ENCODE peak calls at places on chromosomes 1 and 21, in five cellular contexts. V is right lobe of liver, L is transverse colon, N is adrenal gland, P is heart left ventricle. U is an unnamed sample.

GRCh38 chr1:241837901-241838300 is 10.1 kb upstream of the EXO1 start:
- DNase-seq in V (no peak), L (no peak), N (no peak), P (no peak), U (no peak)

GRCh38 chr1:183711691-183712401 is 58.7 kb upstream of the APOBEC4 start:
- DNase-seq in V (no peak), L (no peak), N (no peak), P (peak; percentile 54), U (no peak)

GRCh38 chr1:205746757-205747412 is 3.1 kb downstream of the NUCKS1 start:
- DNase-seq in V (no peak), L (no peak), N (no peak), P (no peak), U (no peak)

GRCh38 chr1:176932114-176933104 is 232.1 kb downstream of the ASTN1 start:
- DNase-seq in V (no peak), L (no peak), N (no peak), P (peak; percentile 24), U (no peak)

GRCh38 chr1:226643167-226643566 is 94.6 kb downstream of the STUM start:
- DNase-seq in V (peak; percentile 55), L (no peak), N (peak; percentile 40), P (no peak), U (peak; percentile 88)

GRCh38 chr1:241817331-241817792 is 30.6 kb upstream of the EXO1 start:
- DNase-seq in V (no peak), L (no peak), N (no peak), P (no peak), U (no peak)

GRCh38 chr1:103146143-103146542 is 37.8 kb upstream of the COL11A1 start:
- DNase-seq in V (no peak), L (no peak), N (no peak), P (no peak), U (no peak)

GRCh38 chr1:159214149-159214760 is 9.6 kb downstream of the ACKR1 start:
- DNase-seq in V (no peak), L (peak; percentile 20), N (peak; percentile 45), P (no peak), U (peak; percentile 54)

GRCh38 chr1:203362561-203363055 is 11.7 kb upstream of the FMOD start:
- DNase-seq in V (no peak), L (no peak), N (no peak), P (no peak), U (no peak)

GRCh38 chr21:44299085-44299457 is 782 bp upstream of the PFKL start:
- DNase-seq in V (no peak), L (no peak), N (no peak), P (no peak), U (no peak)

GRCh38 chr1:23384312-23385058 is 14.8 kb upstream of the ZNF436 start:
- DNase-seq in V (no peak), L (peak; percentile 41), N (no peak), P (no peak), U (no peak)

GRCh38 chr1:225601902-225602589 is 50.9 kb downstream of the ENAH start:
- DNase-seq in V (no peak), L (no peak), N (no peak), P (no peak), U (no peak)

GRCh38 chr1:214026985-214027384 is 39.2 kb downstream of the PROX1 start:
- DNase-seq in V (no peak), L (no peak), N (peak; percentile 25), P (no peak), U (no peak)

GRCh38 chr1:2385606-2386280 is 5.6 kb downstream of the MORN1 start:
- DNase-seq in V (peak; percentile 37), L (peak; percentile 5), N (no peak), P (no peak), U (no peak)

GRCh38 chr21:44702111-44702972 is 5.4 kb downstream of the KRTAP10-12 start:
- DNase-seq in V (peak; percentile 38), L (no peak), N (no peak), P (no peak), U (no peak)

GRCh38 chr21:15135867-15136629 is 71.2 kb upstream of the NRIP1 start:
- DNase-seq in V (no peak), L (no peak), N (no peak), P (no peak), U (no peak)

GRCh38 chr1:159980076-159980475 is 26.0 kb upstream of the SLAMF9 start:
- DNase-seq in V (no peak), L (no peak), N (no peak), P (no peak), U (no peak)

GRCh38 chr1:77540501-77541161 is 141.8 kb downstream of the ZZZ3 start:
- DNase-seq in V (no peak), L (no peak), N (no peak), P (no peak), U (peak; percentile 35)

GRCh38 chr21:32599146-32599925 is 12.8 kb downstream of the CFAP298 start:
- DNase-seq in V (no peak), L (no peak), N (peak; percentile 45), P (no peak), U (no peak)

GRCh38 chr1:206912445-206913095 is 9.2 kb downstream of the FCMR start:
- DNase-seq in V (no peak), L (peak; percentile 77), N (peak; percentile 72), P (peak; percentile 67), U (no peak)

GRCh38 chr1:212701910-212702309 is 2.3 kb upstream of the BATF3 start:
- DNase-seq in V (no peak), L (no peak), N (no peak), P (no peak), U (no peak)

GRCh38 chr1:22805672-22806038 is 95.0 kb downstream of the EPHB2 start:
- DNase-seq in V (peak; percentile 21), L (no peak), N (no peak), P (no peak), U (no peak)

GRCh38 chr1:30319765-30320580 is 403.4 kb downstream of the MATN1 start:
- DNase-seq in V (no peak), L (no peak), N (no peak), P (no peak), U (no peak)

GRCh38 chr1:201999625-202000238 is 10.7 kb upstream of the ELF3 start:
- DNase-seq in V (no peak), L (peak; percentile 49), N (no peak), P (no peak), U (peak; percentile 65)

GRCh38 chr21:43578677-43579313 is 80.5 kb downstream of the HSF2BP start:
- DNase-seq in V (no peak), L (no peak), N (no peak), P (no peak), U (no peak)

GRCh38 chr1:238177960-238178359 is 287.2 kb upstream of the ZP4 start:
- DNase-seq in V (no peak), L (no peak), N (no peak), P (no peak), U (peak; percentile 10)

GRCh38 chr1:157304271-157304670 is 166.1 kb upstream of the ETV3 start:
- DNase-seq in V (no peak), L (no peak), N (no peak), P (no peak), U (no peak)

GRCh38 chr1:210250998-210251679 is 18.5 kb downstream of the SERTAD4 start:
- DNase-seq in V (no peak), L (peak; percentile 52), N (peak; percentile 24), P (peak; percentile 29), U (peak; percentile 89)

GRCh38 chr1:201795066-201795465 is 33.9 kb upstream of the IPO9 start:
- DNase-seq in V (no peak), L (no peak), N (no peak), P (no peak), U (no peak)

GRCh38 chr1:156601892-156602291 is 613 bp upstream of the GPATCH4 start:
- DNase-seq in V (no peak), L (no peak), N (no peak), P (no peak), U (no peak)

GRCh38 chr1:153494976-153495535 is 34.6 kb upstream of the S100A7 start:
- DNase-seq in V (peak; percentile 73), L (peak; percentile 76), N (peak; percentile 81), P (peak; percentile 73), U (peak; percentile 34)

GRCh38 chr1:110112656-110113055 is 413 bp downstream of the UBL4B start:
- DNase-seq in V (no peak), L (no peak), N (no peak), P (no peak), U (no peak)

GRCh38 chr1:25844485-25845337 is 14.5 kb downstream of the AUNIP start:
- DNase-seq in V (no peak), L (no peak), N (no peak), P (no peak), U (no peak)

GRCh38 chr1:151327223-151327902 is at the start of gene PI4KB:
- DNase-seq in V (peak; percentile 85), L (peak; percentile 94), N (peak; percentile 96), P (peak; percentile 93), U (peak; percentile 96)
- TF ChIP-seq POLR2A in V (peak; percentile 37), L (peak; percentile 51), N (peak; percentile 45), P (no peak), U (peak; percentile 92)

GRCh38 chr1:54977938-54978337 is 2.5 kb upstream of the TMEM61 start:
- DNase-seq in V (no peak), L (peak; percentile 40), N (no peak), P (no peak), U (no peak)
- TF ChIP-seq POLR2A in V (no peak), L (no peak), N (no peak), P (no peak), U (no peak)

GRCh38 chr1:6586404-6586816 is 6.6 kb downstream of the ZBTB48 start:
- DNase-seq in V (no peak), L (no peak), N (peak; percentile 37), P (no peak), U (no peak)

GRCh38 chr1:6585841-6586240 is 6.0 kb downstream of the ZBTB48 start:
- DNase-seq in V (no peak), L (no peak), N (no peak), P (no peak), U (no peak)

GRCh38 chr1:6588893-6589481 is 9.2 kb downstream of the ZBTB48 start:
- DNase-seq in V (no peak), L (no peak), N (no peak), P (no peak), U (no peak)

GRCh38 chr1:6588128-6588892 is 8.5 kb downstream of the ZBTB48 start:
- DNase-seq in V (no peak), L (no peak), N (no peak), P (no peak), U (no peak)

DNA sequence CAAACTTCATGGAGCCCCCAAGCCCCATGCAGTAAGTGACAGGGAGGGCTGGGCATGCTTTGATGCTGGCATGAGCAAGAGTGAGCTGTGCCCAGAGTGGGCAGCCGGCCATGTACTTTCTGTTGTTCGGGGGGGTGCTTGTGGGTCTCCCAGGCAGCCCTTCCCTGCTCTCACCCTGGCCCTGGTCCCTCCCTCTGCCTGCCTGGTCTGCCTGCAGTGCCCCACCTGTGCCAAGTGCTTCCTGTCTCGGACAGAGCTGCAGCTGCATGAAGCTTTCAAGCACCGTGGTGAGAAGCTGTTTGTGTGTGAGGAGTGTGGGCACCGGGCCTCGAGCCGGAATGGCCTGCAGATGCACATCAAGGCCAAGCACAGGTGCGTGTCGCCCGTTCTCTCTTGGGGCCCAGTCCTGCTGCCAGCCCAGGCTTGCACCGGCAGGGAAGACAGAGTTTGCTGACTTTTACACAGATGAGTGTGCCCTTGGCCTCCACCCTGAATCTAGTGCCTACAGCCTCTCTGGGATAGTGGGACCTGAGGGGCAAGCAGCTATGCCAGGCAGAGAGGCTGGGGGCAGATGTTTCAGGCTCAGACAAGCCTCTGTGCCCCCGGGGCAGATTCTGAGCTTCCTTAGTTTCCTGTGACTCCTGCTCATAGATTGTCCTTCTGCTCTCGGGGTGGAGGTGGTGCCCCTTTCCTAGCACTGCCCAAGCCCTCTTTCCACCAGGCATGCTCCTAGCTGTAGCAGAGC is 7.6 kb downstream of the ZBTB48 start:
- DNase-seq in V (no peak), L (no peak), N (peak; percentile 84), P (peak; percentile 83), U (no peak)
- TF ChIP-seq POLR2A in V (no peak), L (no peak), N (no peak), P (no peak), U (no peak)

GRCh38 chr1:245590726-245591125 is 435.9 kb downstream of the KIF26B start:
- DNase-seq in V (no peak), L (no peak), N (no peak), P (no peak), U (no peak)
- TF ChIP-seq POLR2A in V (no peak), L (no peak), N (no peak), P (no peak), U (no peak)